ENCODE peak calls at places on chromosomes 3 and 15, in eight cellular contexts. One of them, this sample, is unnamed.

GRCh38 chr3:36877930-36878685 is 66.7 kb downstream of the TRANK1 start:
- DNase-seq in stomach: no peak
- DNase-seq in heart right ventricle: no peak
- DNase-seq in heart left ventricle: no peak
- DNase-seq in neural progenitor cell: peak; percentile 16
- DNase-seq in bronchial epithelial cell: peak; percentile 64
- DNase-seq in hepatocyte: no peak
- DNase-seq in CD4-positive, alpha-beta T cell: no peak
- DNase-seq in this sample: no peak

GRCh38 chr15:51907136-51907862 is 64.3 kb downstream of the LEO1 start:
- DNase-seq in stomach: peak; percentile 64
- DNase-seq in heart right ventricle: no peak
- DNase-seq in heart left ventricle: no peak
- DNase-seq in neural progenitor cell: no peak
- DNase-seq in bronchial epithelial cell: peak; percentile 87
- DNase-seq in hepatocyte: peak; percentile 81
- DNase-seq in CD4-positive, alpha-beta T cell: no peak
- DNase-seq in this sample: peak; percentile 98

GRCh38 chr3:25472747-25473146 is 44.7 kb downstream of the RARB start:
- DNase-seq in stomach: no peak
- DNase-seq in heart right ventricle: no peak
- DNase-seq in heart left ventricle: no peak
- DNase-seq in neural progenitor cell: no peak
- DNase-seq in bronchial epithelial cell: no peak
- DNase-seq in hepatocyte: no peak
- DNase-seq in CD4-positive, alpha-beta T cell: no peak
- DNase-seq in this sample: no peak

GRCh38 chr3:170357920-170358854 is 672 bp downstream of the SKIL start:
- DNase-seq in stomach: peak; percentile 80
- DNase-seq in heart right ventricle: peak; percentile 85
- DNase-seq in heart left ventricle: peak; percentile 87
- DNase-seq in neural progenitor cell: peak; percentile 75
- DNase-seq in bronchial epithelial cell: peak; percentile 50
- DNase-seq in hepatocyte: peak; percentile 91
- DNase-seq in CD4-positive, alpha-beta T cell: peak; percentile 69
- DNase-seq in this sample: peak; percentile 51

GRCh38 chr3:157226173-157226847 is 66.4 kb upstream of the CCNL1 start:
- DNase-seq in stomach: no peak
- DNase-seq in heart right ventricle: no peak
- DNase-seq in heart left ventricle: no peak
- DNase-seq in neural progenitor cell: no peak
- DNase-seq in bronchial epithelial cell: peak; percentile 17
- DNase-seq in hepatocyte: no peak
- DNase-seq in CD4-positive, alpha-beta T cell: no peak
- DNase-seq in this sample: no peak

GRCh38 chr3:41681479-41681878 is 280.4 kb downstream of the ULK4 start:
- DNase-seq in stomach: no peak
- DNase-seq in heart right ventricle: no peak
- DNase-seq in heart left ventricle: no peak
- DNase-seq in neural progenitor cell: no peak
- DNase-seq in bronchial epithelial cell: peak; percentile 82
- DNase-seq in hepatocyte: peak; percentile 23
- DNase-seq in CD4-positive, alpha-beta T cell: no peak
- DNase-seq in this sample: peak; percentile 73

GRCh38 chr15:59642351-59642750 is 15.0 kb downstream of the GTF2A2 start:
- DNase-seq in stomach: no peak
- DNase-seq in heart right ventricle: no peak
- DNase-seq in heart left ventricle: no peak
- DNase-seq in neural progenitor cell: no peak
- DNase-seq in bronchial epithelial cell: no peak
- DNase-seq in hepatocyte: no peak
- DNase-seq in CD4-positive, alpha-beta T cell: no peak
- DNase-seq in this sample: no peak

GRCh38 chr15:44298878-44299277 is 10.4 kb downstream of the GOLM2 start:
- DNase-seq in stomach: no peak
- DNase-seq in heart right ventricle: no peak
- DNase-seq in heart left ventricle: no peak
- DNase-seq in neural progenitor cell: peak; percentile 16
- DNase-seq in bronchial epithelial cell: peak; percentile 5
- DNase-seq in hepatocyte: no peak
- DNase-seq in CD4-positive, alpha-beta T cell: no peak
- DNase-seq in this sample: peak; percentile 58

GRCh38 chr15:76398301-76398700 is 61.7 kb downstream of the ISL2 start:
- DNase-seq in stomach: no peak
- DNase-seq in heart right ventricle: no peak
- DNase-seq in heart left ventricle: no peak
- DNase-seq in neural progenitor cell: no peak
- DNase-seq in bronchial epithelial cell: no peak
- DNase-seq in hepatocyte: no peak
- DNase-seq in CD4-positive, alpha-beta T cell: no peak
- DNase-seq in this sample: no peak

DNA sequence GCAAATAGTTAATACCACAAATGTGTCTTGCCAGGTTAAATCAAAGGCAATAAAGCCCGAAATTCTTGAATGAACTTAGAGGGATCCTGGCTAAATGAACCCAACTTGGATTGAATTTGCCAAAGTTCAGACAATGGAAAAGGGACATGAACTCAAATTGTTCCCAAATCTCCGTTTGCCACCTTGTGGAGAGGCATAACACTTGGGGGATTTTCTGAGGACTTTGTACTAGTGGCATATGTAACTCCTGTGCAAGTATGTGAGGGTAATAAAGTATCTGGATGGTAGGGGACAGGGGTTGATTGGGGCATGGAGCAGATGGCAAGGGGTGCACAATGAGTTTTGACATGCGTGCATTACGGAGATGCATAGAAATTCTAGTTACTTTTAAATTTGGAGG is 1.3 kb upstream of the TCAIM start:
- DNase-seq in stomach: no peak
- DNase-seq in heart right ventricle: no peak
- DNase-seq in heart left ventricle: no peak
- DNase-seq in neural progenitor cell: no peak
- DNase-seq in bronchial epithelial cell: no peak
- DNase-seq in hepatocyte: peak; percentile 26
- DNase-seq in CD4-positive, alpha-beta T cell: no peak
- DNase-seq in this sample: peak; percentile 12
- TF ChIP-seq CTCF in stomach: no peak
- TF ChIP-seq CTCF in heart right ventricle: no peak
- TF ChIP-seq CTCF in heart left ventricle: no peak
- TF ChIP-seq CTCF in neural progenitor cell: no peak
- TF ChIP-seq CTCF in bronchial epithelial cell: no peak
- TF ChIP-seq CTCF in hepatocyte: peak; percentile 20
- TF ChIP-seq CTCF in CD4-positive, alpha-beta T cell: no peak
- TF ChIP-seq CTCF in this sample: no peak

GRCh38 chr3:143132246-143132980 is 12.8 kb downstream of the CHST2 start:
- DNase-seq in stomach: no peak
- DNase-seq in heart right ventricle: no peak
- DNase-seq in heart left ventricle: no peak
- DNase-seq in neural progenitor cell: no peak
- DNase-seq in bronchial epithelial cell: no peak
- DNase-seq in hepatocyte: no peak
- DNase-seq in CD4-positive, alpha-beta T cell: no peak
- DNase-seq in this sample: no peak

GRCh38 chr3:143134446-143134845 is 14.9 kb downstream of the CHST2 start:
- DNase-seq in stomach: no peak
- DNase-seq in heart right ventricle: no peak
- DNase-seq in heart left ventricle: no peak
- DNase-seq in neural progenitor cell: no peak
- DNase-seq in bronchial epithelial cell: no peak
- DNase-seq in hepatocyte: no peak
- DNase-seq in CD4-positive, alpha-beta T cell: no peak
- DNase-seq in this sample: peak; percentile 37

GRCh38 chr3:143137637-143138036 is 18.1 kb downstream of the CHST2 start:
- DNase-seq in stomach: no peak
- DNase-seq in heart right ventricle: no peak
- DNase-seq in heart left ventricle: no peak
- DNase-seq in neural progenitor cell: no peak
- DNase-seq in bronchial epithelial cell: no peak
- DNase-seq in hepatocyte: no peak
- DNase-seq in CD4-positive, alpha-beta T cell: no peak
- DNase-seq in this sample: no peak

GRCh38 chr3:143138948-143139347 is 19.4 kb downstream of the CHST2 start:
- DNase-seq in stomach: no peak
- DNase-seq in heart right ventricle: no peak
- DNase-seq in heart left ventricle: no peak
- DNase-seq in neural progenitor cell: no peak
- DNase-seq in bronchial epithelial cell: no peak
- DNase-seq in hepatocyte: no peak
- DNase-seq in CD4-positive, alpha-beta T cell: no peak
- DNase-seq in this sample: no peak

GRCh38 chr3:143135150-143135549 is 15.6 kb downstream of the CHST2 start:
- DNase-seq in stomach: no peak
- DNase-seq in heart right ventricle: no peak
- DNase-seq in heart left ventricle: no peak
- DNase-seq in neural progenitor cell: no peak
- DNase-seq in bronchial epithelial cell: peak; percentile 93
- DNase-seq in hepatocyte: peak; percentile 26
- DNase-seq in CD4-positive, alpha-beta T cell: no peak
- DNase-seq in this sample: peak; percentile 87
- TF ChIP-seq CTCF in stomach: no peak
- TF ChIP-seq CTCF in heart right ventricle: no peak
- TF ChIP-seq CTCF in heart left ventricle: no peak
- TF ChIP-seq CTCF in neural progenitor cell: no peak
- TF ChIP-seq CTCF in bronchial epithelial cell: no peak
- TF ChIP-seq CTCF in hepatocyte: no peak
- TF ChIP-seq CTCF in CD4-positive, alpha-beta T cell: no peak
- TF ChIP-seq CTCF in this sample: peak; percentile 14

DNA sequence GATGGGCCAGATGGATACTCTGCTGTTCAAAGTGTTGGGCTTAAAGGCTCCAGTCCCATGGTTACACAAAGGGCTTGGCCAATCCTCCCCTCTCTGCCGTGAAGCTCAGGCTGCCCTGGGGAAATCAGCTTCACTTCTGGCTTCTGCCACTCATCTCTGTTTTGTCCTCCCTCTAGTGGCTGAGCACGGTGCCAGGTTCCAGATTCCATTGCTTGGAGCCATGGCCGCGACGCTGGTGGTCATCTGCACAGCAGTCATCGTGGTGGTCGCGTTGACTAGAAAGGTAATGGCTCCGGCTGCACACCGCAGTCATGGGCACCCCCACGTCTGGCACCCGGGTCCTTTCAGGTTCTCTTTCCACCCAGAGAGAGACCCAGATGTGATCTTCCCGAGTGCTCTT is 5.6 kb downstream of the TIGIT start:
- DNase-seq in stomach: no peak
- DNase-seq in heart right ventricle: no peak
- DNase-seq in heart left ventricle: no peak
- DNase-seq in neural progenitor cell: peak; percentile 52
- DNase-seq in bronchial epithelial cell: peak; percentile 10
- DNase-seq in hepatocyte: peak; percentile 11
- DNase-seq in CD4-positive, alpha-beta T cell: peak; percentile 18
- DNase-seq in this sample: peak; percentile 42
- TF ChIP-seq CTCF in stomach: no peak
- TF ChIP-seq CTCF in heart right ventricle: peak; percentile 31
- TF ChIP-seq CTCF in heart left ventricle: no peak
- TF ChIP-seq CTCF in neural progenitor cell: peak; percentile 45
- TF ChIP-seq CTCF in bronchial epithelial cell: peak; percentile 44
- TF ChIP-seq CTCF in hepatocyte: no peak
- TF ChIP-seq CTCF in CD4-positive, alpha-beta T cell: peak; percentile 62
- TF ChIP-seq CTCF in this sample: peak; percentile 63

GRCh38 chr3:171614318-171614967 is 154.2 kb upstream of the TNIK start:
- DNase-seq in stomach: no peak
- DNase-seq in heart right ventricle: peak; percentile 23
- DNase-seq in heart left ventricle: peak; percentile 28
- DNase-seq in neural progenitor cell: peak; percentile 67
- DNase-seq in bronchial epithelial cell: peak; percentile 8
- DNase-seq in hepatocyte: peak; percentile 38
- DNase-seq in CD4-positive, alpha-beta T cell: no peak
- DNase-seq in this sample: no peak
- TF ChIP-seq CTCF in stomach: no peak
- TF ChIP-seq CTCF in heart right ventricle: peak; percentile 64
- TF ChIP-seq CTCF in heart left ventricle: peak; percentile 42
- TF ChIP-seq CTCF in neural progenitor cell: peak; percentile 85
- TF ChIP-seq CTCF in bronchial epithelial cell: peak; percentile 58
- TF ChIP-seq CTCF in hepatocyte: peak; percentile 56
- TF ChIP-seq CTCF in CD4-positive, alpha-beta T cell: no peak
- TF ChIP-seq CTCF in this sample: peak; percentile 51

GRCh38 chr3:97960561-97961275 is 11.5 kb downstream of the RIOX2 start:
- DNase-seq in stomach: no peak
- DNase-seq in heart right ventricle: no peak
- DNase-seq in heart left ventricle: no peak
- DNase-seq in neural progenitor cell: no peak
- DNase-seq in bronchial epithelial cell: no peak
- DNase-seq in hepatocyte: no peak
- DNase-seq in CD4-positive, alpha-beta T cell: no peak
- DNase-seq in this sample: no peak

GRCh38 chr3:97959863-97960262 is 12.4 kb downstream of the RIOX2 start:
- DNase-seq in stomach: no peak
- DNase-seq in heart right ventricle: no peak
- DNase-seq in heart left ventricle: no peak
- DNase-seq in neural progenitor cell: no peak
- DNase-seq in bronchial epithelial cell: no peak
- DNase-seq in hepatocyte: no peak
- DNase-seq in CD4-positive, alpha-beta T cell: no peak
- DNase-seq in this sample: no peak

GRCh38 chr3:97958796-97959195 is 13.4 kb downstream of the RIOX2 start:
- DNase-seq in stomach: no peak
- DNase-seq in heart right ventricle: no peak
- DNase-seq in heart left ventricle: no peak
- DNase-seq in neural progenitor cell: no peak
- DNase-seq in bronchial epithelial cell: no peak
- DNase-seq in hepatocyte: no peak
- DNase-seq in CD4-positive, alpha-beta T cell: no peak
- DNase-seq in this sample: no peak

GRCh38 chr3:97958396-97958795 is 13.8 kb downstream of the RIOX2 start:
- DNase-seq in stomach: no peak
- DNase-seq in heart right ventricle: no peak
- DNase-seq in heart left ventricle: no peak
- DNase-seq in neural progenitor cell: no peak
- DNase-seq in bronchial epithelial cell: no peak
- DNase-seq in hepatocyte: no peak
- DNase-seq in CD4-positive, alpha-beta T cell: no peak
- DNase-seq in this sample: no peak

GRCh38 chr3:97961276-97961623 is 11.0 kb downstream of the RIOX2 start:
- DNase-seq in stomach: no peak
- DNase-seq in heart right ventricle: no peak
- DNase-seq in heart left ventricle: no peak
- DNase-seq in neural progenitor cell: no peak
- DNase-seq in bronchial epithelial cell: no peak
- DNase-seq in hepatocyte: no peak
- DNase-seq in CD4-positive, alpha-beta T cell: no peak
- DNase-seq in this sample: no peak
- TF ChIP-seq CTCF in stomach: no peak
- TF ChIP-seq CTCF in heart right ventricle: no peak
- TF ChIP-seq CTCF in heart left ventricle: no peak
- TF ChIP-seq CTCF in neural progenitor cell: no peak
- TF ChIP-seq CTCF in bronchial epithelial cell: no peak
- TF ChIP-seq CTCF in hepatocyte: no peak
- TF ChIP-seq CTCF in CD4-positive, alpha-beta T cell: no peak
- TF ChIP-seq CTCF in this sample: no peak